ENCODE peak calls at places on chromosomes 2 and 18, in five cellular contexts. One of them, this sample, is unnamed.
A peak's percentile ranks its signal among the peaks of the same experiment; 100 is the strongest.

GRCh38 chr2:88342749-88343148 is 109.7 kb downstream of the FOXI3 start:
- DNase-seq in mammary epithelial cell: no peak
- DNase-seq in Caco-2: no peak
- DNase-seq in CD8-positive, alpha-beta memory T cell: no peak
- DNase-seq in HCT116: no peak
- DNase-seq in this sample: no peak

GRCh38 chr18:59801576-59801975 is 98.2 kb upstream of the PMAIP1 start:
- DNase-seq in CD8-positive, alpha-beta memory T cell: no peak
- DNase-seq in mammary epithelial cell: no peak
- DNase-seq in HCT116: no peak
- DNase-seq in Caco-2: no peak
- DNase-seq in this sample: no peak

GRCh38 chr18:10727477-10727876 is 201.7 kb downstream of the NAPG start:
- DNase-seq in HCT116: no peak
- DNase-seq in CD8-positive, alpha-beta memory T cell: no peak
- DNase-seq in mammary epithelial cell: no peak
- DNase-seq in Caco-2: no peak
- DNase-seq in this sample: no peak

GRCh38 chr2:209426432-209426831 is 2.6 kb downstream of the MAP2 start:
- DNase-seq in CD8-positive, alpha-beta memory T cell: no peak
- DNase-seq in Caco-2: no peak
- DNase-seq in HCT116: no peak
- DNase-seq in mammary epithelial cell: peak; percentile 89
- DNase-seq in this sample: no peak

GRCh38 chr2:165777522-165778186 is 16.4 kb downstream of the GALNT3 start:
- DNase-seq in mammary epithelial cell: no peak
- DNase-seq in CD8-positive, alpha-beta memory T cell: no peak
- DNase-seq in Caco-2: no peak
- DNase-seq in HCT116: no peak
- DNase-seq in this sample: no peak

GRCh38 chr2:239569401-239570090 is 168.7 kb upstream of the HDAC4 start:
- DNase-seq in HCT116: no peak
- DNase-seq in CD8-positive, alpha-beta memory T cell: no peak
- DNase-seq in mammary epithelial cell: no peak
- DNase-seq in Caco-2: no peak
- DNase-seq in this sample: no peak

GRCh38 chr2:159828736-159829135 is 30.7 kb upstream of the CD302 start:
- DNase-seq in mammary epithelial cell: no peak
- DNase-seq in CD8-positive, alpha-beta memory T cell: no peak
- DNase-seq in Caco-2: no peak
- DNase-seq in HCT116: no peak
- DNase-seq in this sample: no peak

GRCh38 chr2:218645126-218645525 is 14.3 kb downstream of the ZNF142 start:
- DNase-seq in HCT116: no peak
- DNase-seq in Caco-2: no peak
- DNase-seq in mammary epithelial cell: peak; percentile 40
- DNase-seq in CD8-positive, alpha-beta memory T cell: no peak
- DNase-seq in this sample: no peak

GRCh38 chr2:173793649-173794565 is 171.3 kb downstream of the SP3 start:
- DNase-seq in HCT116: no peak
- DNase-seq in CD8-positive, alpha-beta memory T cell: no peak
- DNase-seq in mammary epithelial cell: no peak
- DNase-seq in Caco-2: peak; percentile 8
- DNase-seq in this sample: no peak

GRCh38 chr2:95574506-95574905 is 17.3 kb upstream of the TRIM43 start:
- DNase-seq in HCT116: no peak
- DNase-seq in CD8-positive, alpha-beta memory T cell: no peak
- DNase-seq in Caco-2: no peak
- DNase-seq in mammary epithelial cell: no peak
- DNase-seq in this sample: no peak

GRCh38 chr2:232522014-232522854 is 2.0 kb downstream of the PRSS56 start:
- DNase-seq in HCT116: no peak
- DNase-seq in mammary epithelial cell: no peak
- DNase-seq in CD8-positive, alpha-beta memory T cell: peak; percentile 55
- DNase-seq in Caco-2: peak; percentile 66
- DNase-seq in this sample: peak; percentile 48

GRCh38 chr2:15726321-15727057 is 134.8 kb downstream of the DDX1 start:
- DNase-seq in CD8-positive, alpha-beta memory T cell: no peak
- DNase-seq in HCT116: no peak
- DNase-seq in mammary epithelial cell: no peak
- DNase-seq in Caco-2: no peak
- DNase-seq in this sample: no peak

GRCh38 chr2:180823546-180824141 is 156.8 kb upstream of the UBE2E3 start:
- DNase-seq in CD8-positive, alpha-beta memory T cell: no peak
- DNase-seq in Caco-2: no peak
- DNase-seq in HCT116: no peak
- DNase-seq in mammary epithelial cell: peak; percentile 60
- DNase-seq in this sample: no peak

GRCh38 chr2:204972606-204973336 is 427.5 kb downstream of the PARD3B start:
- DNase-seq in mammary epithelial cell: no peak
- DNase-seq in HCT116: no peak
- DNase-seq in CD8-positive, alpha-beta memory T cell: no peak
- DNase-seq in Caco-2: peak; percentile 12
- DNase-seq in this sample: no peak

GRCh38 chr2:207782238-207783030 is 12.7 kb upstream of the FZD5 start:
- DNase-seq in CD8-positive, alpha-beta memory T cell: no peak
- DNase-seq in mammary epithelial cell: no peak
- DNase-seq in Caco-2: no peak
- DNase-seq in HCT116: no peak
- DNase-seq in this sample: no peak

GRCh38 chr2:204860249-204860648 is 315.0 kb downstream of the PARD3B start:
- DNase-seq in CD8-positive, alpha-beta memory T cell: no peak
- DNase-seq in HCT116: no peak
- DNase-seq in Caco-2: no peak
- DNase-seq in mammary epithelial cell: no peak
- DNase-seq in this sample: no peak

GRCh38 chr2:107711941-107712340 is 114.8 kb upstream of the RGPD4 start:
- DNase-seq in Caco-2: no peak
- DNase-seq in mammary epithelial cell: no peak
- DNase-seq in HCT116: no peak
- DNase-seq in CD8-positive, alpha-beta memory T cell: no peak
- DNase-seq in this sample: no peak

GRCh38 chr18:36314754-36315153 is 17.2 kb downstream of the FHOD3 start:
- DNase-seq in mammary epithelial cell: peak; percentile 58
- DNase-seq in Caco-2: no peak
- DNase-seq in HCT116: no peak
- DNase-seq in CD8-positive, alpha-beta memory T cell: no peak
- DNase-seq in this sample: no peak

GRCh38 chr18:67766930-67767329 is 250.4 kb upstream of the DSEL start:
- DNase-seq in CD8-positive, alpha-beta memory T cell: no peak
- DNase-seq in Caco-2: no peak
- DNase-seq in mammary epithelial cell: peak; percentile 96
- DNase-seq in HCT116: no peak
- DNase-seq in this sample: no peak

GRCh38 chr2:70641263-70641784 is 87.7 kb upstream of the TGFA start:
- DNase-seq in CD8-positive, alpha-beta memory T cell: no peak
- DNase-seq in HCT116: no peak
- DNase-seq in Caco-2: no peak
- DNase-seq in mammary epithelial cell: peak; percentile 62
- DNase-seq in this sample: no peak

GRCh38 chr2:218028562-218029348 is 26.0 kb upstream of the TNS1 start:
- DNase-seq in CD8-positive, alpha-beta memory T cell: no peak
- DNase-seq in mammary epithelial cell: no peak
- DNase-seq in Caco-2: no peak
- DNase-seq in HCT116: no peak
- DNase-seq in this sample: no peak

DNA sequence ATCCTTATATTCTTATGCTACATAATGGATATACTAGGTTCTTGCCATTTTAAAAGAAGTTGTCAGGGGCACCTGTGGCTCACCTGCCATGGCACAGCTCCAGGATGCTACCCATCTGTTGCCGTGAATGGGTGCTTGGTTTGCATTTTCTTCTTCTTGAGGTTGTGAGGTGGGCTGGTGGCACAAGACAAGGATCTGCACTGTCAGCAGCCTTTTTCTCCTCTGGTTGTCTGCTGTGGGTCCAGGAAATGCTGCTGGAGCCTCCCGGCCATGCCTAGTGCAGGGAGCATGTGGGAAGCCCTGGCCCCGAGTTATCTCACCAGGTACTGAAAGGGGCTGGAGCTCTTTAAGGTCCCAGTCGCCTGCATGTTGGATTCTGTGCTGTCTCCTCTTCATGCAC is 2.6 kb downstream of the IL1R1 start:
- DNase-seq in mammary epithelial cell: no peak
- DNase-seq in Caco-2: no peak
- DNase-seq in CD8-positive, alpha-beta memory T cell: no peak
- DNase-seq in HCT116: no peak
- DNase-seq in this sample: no peak
- H3K9me3 ChIP-seq in mammary epithelial cell: peaks cover 42% of the 10 kb centered on the region
- H3K9me3 ChIP-seq in Caco-2: peaks cover 37% of the 10 kb centered on the region
- H3K9me3 ChIP-seq in CD8-positive, alpha-beta memory T cell: peaks cover 4% of the 10 kb centered on the region
- H3K9me3 ChIP-seq in HCT116: peaks cover 7% of the 10 kb centered on the region
- H3K9me3 ChIP-seq in this sample: peaks cover 8% of the 10 kb centered on the region

GRCh38 chr2:234375481-234375880 is 121.4 kb downstream of the ARL4C start:
- DNase-seq in Caco-2: no peak
- DNase-seq in CD8-positive, alpha-beta memory T cell: no peak
- DNase-seq in mammary epithelial cell: peak; percentile 64
- DNase-seq in HCT116: no peak
- DNase-seq in this sample: no peak

GRCh38 chr2:234373060-234373459 is 123.8 kb downstream of the ARL4C start:
- DNase-seq in HCT116: no peak
- DNase-seq in mammary epithelial cell: peak; percentile 34
- DNase-seq in CD8-positive, alpha-beta memory T cell: no peak
- DNase-seq in Caco-2: no peak
- DNase-seq in this sample: no peak

GRCh38 chr2:234374671-234375245 is 122.1 kb downstream of the ARL4C start:
- DNase-seq in HCT116: no peak
- DNase-seq in CD8-positive, alpha-beta memory T cell: no peak
- DNase-seq in mammary epithelial cell: peak; percentile 59
- DNase-seq in Caco-2: no peak
- DNase-seq in this sample: no peak

GRCh38 chr2:234372506-234372905 is 124.4 kb downstream of the ARL4C start:
- DNase-seq in HCT116: no peak
- DNase-seq in Caco-2: no peak
- DNase-seq in CD8-positive, alpha-beta memory T cell: no peak
- DNase-seq in mammary epithelial cell: no peak
- DNase-seq in this sample: no peak

GRCh38 chr2:234373791-234374508 is 122.9 kb downstream of the ARL4C start:
- DNase-seq in CD8-positive, alpha-beta memory T cell: no peak
- DNase-seq in Caco-2: no peak
- DNase-seq in mammary epithelial cell: no peak
- DNase-seq in HCT116: no peak
- DNase-seq in this sample: no peak
- H3K4me1 ChIP-seq in CD8-positive, alpha-beta memory T cell: peaks cover 59% of the 10 kb centered on the region
- H3K4me1 ChIP-seq in Caco-2: peaks cover 15% of the 10 kb centered on the region
- H3K4me1 ChIP-seq in mammary epithelial cell: peaks cover 39% of the 10 kb centered on the region
- H3K4me1 ChIP-seq in HCT116: peaks cover 40% of the 10 kb centered on the region
- H3K4me1 ChIP-seq in this sample: peaks cover 20% of the 10 kb centered on the region

DNA sequence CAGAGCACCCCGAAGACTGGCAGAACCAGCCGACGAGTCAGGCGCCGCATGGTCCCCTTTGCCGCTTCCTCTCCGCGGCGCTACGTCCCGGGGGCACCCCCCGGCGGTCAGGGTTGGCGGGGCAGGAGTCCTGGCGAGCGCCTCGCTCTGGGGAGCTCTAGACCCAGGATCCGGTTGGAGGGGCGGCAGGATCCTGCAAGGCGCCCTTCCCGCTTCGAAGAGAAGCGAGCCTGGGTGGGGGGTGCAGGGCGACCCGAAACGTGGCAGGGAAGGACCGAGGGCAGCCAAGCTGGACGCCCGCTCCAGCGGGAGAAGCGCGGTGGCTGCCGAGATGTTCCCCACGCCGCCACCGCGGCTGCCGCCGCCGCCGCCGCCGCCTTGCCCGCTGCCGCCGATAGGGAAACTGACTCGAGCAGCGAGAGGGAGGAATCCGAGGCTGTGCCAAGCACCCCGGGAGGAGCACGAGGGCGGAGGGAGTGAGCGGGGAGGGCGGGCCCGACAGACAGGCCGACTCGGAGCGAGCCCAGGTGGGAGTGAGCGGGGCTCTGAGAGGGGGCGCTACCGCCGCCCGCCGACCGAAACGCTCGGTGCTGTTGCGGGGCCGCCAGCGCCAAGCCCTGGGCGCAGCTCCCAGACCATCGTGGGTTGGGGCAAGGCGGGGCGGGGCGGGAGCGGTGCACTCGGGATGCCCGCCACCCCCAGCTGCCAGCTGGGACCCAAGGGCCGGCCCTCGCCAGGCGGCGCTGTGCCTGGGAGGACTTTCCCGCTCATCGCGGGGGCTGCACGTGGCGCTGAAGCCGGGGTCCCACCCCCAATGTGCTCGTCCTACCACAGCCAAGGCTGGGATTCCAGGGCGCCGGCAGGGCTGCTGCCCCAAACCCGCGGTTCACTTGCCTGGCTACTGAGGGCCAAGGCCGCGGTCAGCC is at the start of gene GALNT14:
- DNase-seq in CD8-positive, alpha-beta memory T cell: no peak
- DNase-seq in Caco-2: peak; percentile 47
- DNase-seq in mammary epithelial cell: peak; percentile 82
- DNase-seq in HCT116: no peak
- DNase-seq in this sample: no peak
- H3K27me3 ChIP-seq in CD8-positive, alpha-beta memory T cell: peaks cover 26% of the 10 kb centered on the region
- H3K27me3 ChIP-seq in Caco-2: peaks cover 4% of the 10 kb centered on the region
- H3K27me3 ChIP-seq in mammary epithelial cell: no peaks in the 10 kb centered on the region
- H3K27me3 ChIP-seq in HCT116: peaks cover 17% of the 10 kb centered on the region
- H3K27me3 ChIP-seq in this sample: peaks cover 24% of the 10 kb centered on the region

GRCh38 chr18:33115476-33115875 is 325.0 kb downstream of the CCDC178 start:
- DNase-seq in Caco-2: no peak
- DNase-seq in mammary epithelial cell: no peak
- DNase-seq in HCT116: no peak
- DNase-seq in CD8-positive, alpha-beta memory T cell: no peak
- DNase-seq in this sample: no peak
- H3K9me3 ChIP-seq in Caco-2: no peaks in the 10 kb centered on the region
- H3K9me3 ChIP-seq in mammary epithelial cell: no peaks in the 10 kb centered on the region
- H3K9me3 ChIP-seq in HCT116: peaks cover 9% of the 10 kb centered on the region
- H3K9me3 ChIP-seq in CD8-positive, alpha-beta memory T cell: no peaks in the 10 kb centered on the region
- H3K9me3 ChIP-seq in this sample: no peaks in the 10 kb centered on the region

This sample was measured in effector memory CD4-positive, alpha-beta T cell.